ENCODE peak calls at places on chromosomes 6 and 20, in five cellular contexts. T is heart right ventricle, X is left ventricle myocardium inferior, Z is psoas muscle, F is gastrocnemius medialis. H is an unnamed sample.

GRCh38 chr6:164069352-164070022 is 655.0 kb downstream of the QKI start:
- DNase-seq in T (peak; percentile 75), X (peak; percentile 81), Z (peak; percentile 80), F (peak; percentile 40), H (no peak)

GRCh38 chr20:58511364-58511763 is 3.8 kb downstream of the APCDD1L start:
- DNase-seq in T (no peak), X (no peak), Z (no peak), F (no peak), H (no peak)

GRCh38 chr6:160349837-160350236 is 1.7 kb downstream of the SLC22A3 start:
- DNase-seq in T (no peak), X (no peak), Z (no peak), F (no peak), H (no peak)

GRCh38 chr6:20674664-20675063 is 140.4 kb downstream of the CDKAL1 start:
- DNase-seq in T (no peak), X (no peak), Z (no peak), F (no peak), H (no peak)

GRCh38 chr20:53283011-53283410 is 310.6 kb downstream of the ZNF217 start:
- DNase-seq in T (no peak), X (no peak), Z (no peak), F (no peak), H (no peak)

GRCh38 chr6:108653864-108654402 is 93.2 kb downstream of the FOXO3 start:
- DNase-seq in T (peak; percentile 61), X (peak; percentile 78), Z (peak; percentile 89), F (peak; percentile 90), H (no peak)

GRCh38 chr6:167235005-167235404 is 56.1 kb upstream of the UNC93A start:
- DNase-seq in T (no peak), X (no peak), Z (no peak), F (no peak), H (no peak)

GRCh38 chr6:142518126-142518525 is 216.3 kb downstream of the ADGRG6 start:
- DNase-seq in T (no peak), X (no peak), Z (no peak), F (no peak), H (no peak)

GRCh38 chr20:6053776-6054688 is at the start of gene LRRN4:
- DNase-seq in T (no peak), X (no peak), Z (no peak), F (no peak), H (peak; percentile 54)

GRCh38 chr20:14775778-14776177 is 438.4 kb upstream of the FLRT3 start:
- DNase-seq in T (no peak), X (no peak), Z (peak; percentile 78), F (peak; percentile 65), H (no peak)

GRCh38 chr6:150567823-150568383 is 31.8 kb upstream of the PLEKHG1 start:
- DNase-seq in T (peak; percentile 30), X (peak; percentile 53), Z (no peak), F (no peak), H (no peak)

GRCh38 chr20:8749101-8749500 is 319.8 kb upstream of the PLCB4 start:
- DNase-seq in T (no peak), X (no peak), Z (no peak), F (no peak), H (no peak)

GRCh38 chr6:14110001-14110818 is 7.4 kb upstream of the CD83 start:
- DNase-seq in T (no peak), X (no peak), Z (no peak), F (no peak), H (no peak)

GRCh38 chr20:60000271-60001026 is 42.2 kb downstream of the CDH26 start:
- DNase-seq in T (no peak), X (no peak), Z (no peak), F (no peak), H (no peak)

GRCh38 chr6:142289687-142290086 is 12.1 kb upstream of the ADGRG6 start:
- DNase-seq in T (no peak), X (no peak), Z (no peak), F (no peak), H (no peak)

GRCh38 chr6:2190661-2191389 is 54.6 kb downstream of the GMDS start:
- DNase-seq in T (no peak), X (no peak), Z (peak; percentile 45), F (no peak), H (no peak)

GRCh38 chr6:35024601-35025054 is 116.5 kb downstream of the TCP11 start:
- DNase-seq in T (peak; percentile 52), X (peak; percentile 58), Z (peak; percentile 69), F (no peak), H (no peak)

GRCh38 chr6:143549221-143549620 is 37.7 kb upstream of the FUCA2 start:
- DNase-seq in T (no peak), X (no peak), Z (no peak), F (no peak), H (no peak)

GRCh38 chr20:1987826-1988225 is 6.0 kb downstream of the PDYN start:
- DNase-seq in T (no peak), X (no peak), Z (no peak), F (no peak), H (no peak)

GRCh38 chr6:44067073-44067759 is 60.0 kb downstream of the MRPL14 start:
- DNase-seq in T (no peak), X (no peak), Z (peak; percentile 14), F (no peak), H (no peak)

GRCh38 chr6:101393291-101394251 is at the start of gene GRIK2:
- DNase-seq in T (peak; percentile 49), X (no peak), Z (peak; percentile 47), F (no peak), H (peak; percentile 82)

GRCh38 chr20:24109008-24109407 is 120.4 kb upstream of the GGTLC1 start:
- DNase-seq in T (no peak), X (no peak), Z (no peak), F (no peak), H (no peak)

GRCh38 chr6:43749461-43749860 is 20.6 kb upstream of the VEGFA start:
- DNase-seq in T (no peak), X (no peak), Z (no peak), F (no peak), H (no peak)

DNA sequence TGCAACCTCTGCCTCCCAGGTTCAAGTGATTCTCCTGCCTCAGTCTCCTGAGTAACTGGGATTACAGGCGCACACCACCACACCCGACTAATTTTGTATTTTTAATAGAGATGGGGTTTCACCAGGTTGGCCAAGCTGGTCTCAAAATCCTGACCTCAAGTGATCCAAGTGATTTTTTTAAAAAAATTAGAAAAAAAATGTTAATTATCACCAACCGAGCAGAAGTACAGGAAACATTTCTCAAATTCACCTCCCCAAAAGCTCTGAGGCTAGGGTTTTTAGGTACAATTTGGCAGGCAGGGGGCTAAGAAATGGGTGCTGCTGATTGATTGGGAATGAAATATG is 14.9 kb upstream of the SLC22A16 start:
- DNase-seq in T (no peak), X (no peak), Z (no peak), F (no peak), H (no peak)
- TF ChIP-seq CTCF in T (no peak), X (no peak), Z (no peak), F (no peak), H (no peak)

GRCh38 chr6:47008397-47008763 is 33.8 kb downstream of the ADGRF1 start:
- DNase-seq in T (no peak), X (no peak), Z (no peak), F (no peak), H (no peak)

GRCh38 chr6:47005486-47005885 is 36.6 kb downstream of the ADGRF1 start:
- DNase-seq in T (no peak), X (no peak), Z (no peak), F (no peak), H (no peak)

GRCh38 chr6:47014401-47014800 is 27.7 kb downstream of the ADGRF1 start:
- DNase-seq in T (no peak), X (no peak), Z (no peak), F (no peak), H (no peak)

GRCh38 chr6:47007657-47008396 is 34.3 kb downstream of the ADGRF1 start:
- DNase-seq in T (no peak), X (no peak), Z (no peak), F (no peak), H (no peak)

DNA sequence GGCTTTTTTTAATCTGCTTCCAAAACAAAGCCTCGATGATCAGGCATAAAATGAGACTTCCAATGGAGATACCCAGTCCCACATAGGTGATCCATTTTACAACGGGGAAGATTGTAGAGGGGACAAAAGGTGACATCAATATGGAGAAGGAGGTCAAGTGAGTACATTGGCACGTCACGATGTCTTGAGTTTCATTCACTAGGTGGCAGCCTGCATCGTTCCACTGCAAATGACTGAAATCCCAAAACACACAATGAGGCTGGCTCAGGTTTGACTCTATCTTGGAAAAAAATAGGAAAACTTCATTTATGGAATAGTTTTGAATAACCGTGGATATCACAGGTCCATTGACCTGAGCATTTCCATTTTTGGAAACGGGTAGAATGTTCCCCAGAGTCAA is 32.5 kb downstream of the ADGRF1 start:
- DNase-seq in T (no peak), X (no peak), Z (no peak), F (no peak), H (no peak)
- TF ChIP-seq CTCF in T (peak; percentile 12), X (peak; percentile 37), Z (no peak), F (no peak), H (no peak)

GRCh38 chr6:548517-548916 is 108.4 kb downstream of the HUS1B start:
- DNase-seq in T (no peak), X (no peak), Z (no peak), F (no peak), H (no peak)

GRCh38 chr6:548091-548490 is 108.8 kb downstream of the HUS1B start:
- DNase-seq in T (no peak), X (no peak), Z (no peak), F (no peak), H (no peak)

GRCh38 chr6:549901-550300 is 107.0 kb downstream of the HUS1B start:
- DNase-seq in T (no peak), X (no peak), Z (no peak), F (no peak), H (no peak)

GRCh38 chr6:551829-552350 is 105.0 kb downstream of the HUS1B start:
- DNase-seq in T (no peak), X (no peak), Z (no peak), F (no peak), H (no peak)

DNA sequence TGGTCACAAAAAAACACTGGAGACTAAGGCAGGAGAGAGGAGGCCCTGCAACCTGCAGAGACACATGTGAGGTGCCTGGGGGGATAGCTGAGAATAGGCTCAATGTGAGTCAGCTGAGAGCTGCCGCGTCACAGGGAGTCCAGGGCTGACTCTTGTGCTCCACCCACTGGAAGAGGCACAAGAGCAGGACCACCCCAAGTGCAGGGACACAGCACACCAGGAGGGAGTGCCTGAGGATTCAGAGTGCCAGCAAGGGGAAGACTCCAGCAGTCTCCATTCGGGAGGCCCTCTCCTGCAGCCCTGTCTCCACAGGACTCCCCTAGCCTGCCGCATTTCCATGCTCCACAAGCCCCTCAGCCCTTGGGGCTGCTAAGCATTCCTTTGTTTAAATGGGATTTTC is 105.5 kb downstream of the HUS1B start:
- DNase-seq in T (no peak), X (no peak), Z (no peak), F (no peak), H (peak; percentile 32)
- TF ChIP-seq CTCF in T (no peak), X (peak; percentile 25), Z (no peak), F (no peak), H (no peak)

DNA sequence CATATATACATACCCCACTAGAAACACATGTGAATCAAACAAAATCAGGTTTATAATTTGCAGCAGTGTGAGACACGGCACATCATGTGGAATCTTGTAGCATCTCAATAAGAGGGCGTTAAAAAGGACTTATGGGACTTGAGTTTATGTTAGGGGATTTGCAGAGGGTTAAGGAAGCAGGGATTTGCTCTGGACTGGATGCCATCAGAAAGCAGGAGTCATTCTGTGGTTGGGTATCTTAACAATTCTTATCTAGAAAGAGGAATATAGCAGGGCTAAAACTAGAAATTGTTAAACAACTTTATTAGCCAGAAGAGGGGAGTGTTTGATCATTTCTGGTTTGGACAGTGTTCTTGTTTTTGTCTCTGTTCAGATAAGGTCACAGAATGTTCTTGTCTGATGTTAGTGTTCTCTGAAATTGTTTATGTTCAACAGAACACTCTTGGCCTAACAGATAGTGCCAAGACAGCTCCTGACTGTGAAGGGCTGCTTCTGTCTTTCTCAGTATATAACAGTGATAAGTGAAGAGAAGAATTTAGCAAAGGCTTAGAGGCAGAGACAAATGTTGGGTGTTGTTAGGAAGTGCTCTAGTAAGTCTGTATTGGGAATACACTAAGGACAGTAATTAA is 39.2 kb downstream of the LIN28B start:
- DNase-seq in T (no peak), X (no peak), Z (no peak), F (no peak), H (no peak)
- TF ChIP-seq CTCF in T (no peak), X (peak; percentile 14), Z (no peak), F (no peak), H (no peak)